ENCODE peak calls at places on chromosomes 11 and 22, in six cellular contexts. F is fibroblast of lung, B is ovary, M is cardiac muscle cell, N is GM12865, R is AG10803. I is an unnamed sample.

GRCh38 chr11:129750343-129751292 is 65.0 kb upstream of the TMEM45B start:
- DNase-seq in F (peak), B (peak), N (peak), M (peak), R (peak), I (peak)

GRCh38 chr22:19620742-19621371 is 93.4 kb upstream of the SEPTIN5 start:
- DNase-seq in F (no peak), M (peak), R (no peak), B (no peak), N (no peak), I (no peak)

GRCh38 chr11:121535122-121535796 is 82.5 kb upstream of the SORL1-AS1 start:
- DNase-seq in M (no peak), B (no peak), F (peak), N (no peak), R (peak), I (no peak)

GRCh38 chr11:29448246-29448877 is 568.5 kb downstream of the KCNA4 start:
- DNase-seq in M (peak), B (no peak), F (peak), R (peak), N (peak), I (peak)

GRCh38 chr11:113304916-113305315 is 9.5 kb upstream of the TTC12 start:
- DNase-seq in R (no peak), B (no peak), F (no peak), N (no peak), M (no peak), I (no peak)

GRCh38 chr11:26248661-26249060 is 83.3 kb upstream of the ANO3 start:
- DNase-seq in R (no peak), M (no peak), N (no peak), B (no peak), F (no peak), I (no peak)

GRCh38 chr11:114379394-114380069 is 20.8 kb downstream of the C11orf71 start:
- DNase-seq in N (no peak), F (no peak), R (no peak), B (no peak), M (no peak), I (no peak)

GRCh38 chr11:70158201-70158600 is 44.9 kb upstream of the FADD start:
- DNase-seq in N (no peak), R (peak), F (peak), M (peak), B (no peak), I (no peak)

GRCh38 chr11:112631333-112631732 is 329.9 kb upstream of the NCAM1 start:
- DNase-seq in F (no peak), B (no peak), R (no peak), N (peak), M (no peak), I (no peak)

GRCh38 chr11:122202951-122203456 is 87.0 kb upstream of the BLID start:
- DNase-seq in F (peak), R (peak), M (peak), B (peak), N (peak), I (peak)

GRCh38 chr11:1674879-1675235 is 22.1 kb upstream of the KRTAP5-6 start:
- DNase-seq in M (no peak), N (no peak), B (no peak), R (no peak), F (no peak), I (no peak)

GRCh38 chr11:68904458-68904847 is 762 bp downstream of the IGHMBP2 start:
- DNase-seq in F (no peak), M (peak), B (no peak), R (no peak), N (no peak), I (peak)

GRCh38 chr11:113462830-113463229 is 12.4 kb downstream of the DRD2 start:
- DNase-seq in B (no peak), R (no peak), N (no peak), F (no peak), M (no peak), I (no peak)

GRCh38 chr11:132643239-132643638 is 889.1 kb downstream of the OPCML start:
- DNase-seq in R (no peak), F (no peak), N (no peak), M (no peak), B (no peak), I (no peak)

GRCh38 chr22:23859201-23859600 is 1.5 kb downstream of the SLC2A11 start:
- DNase-seq in M (no peak), N (no peak), R (no peak), F (no peak), B (no peak), I (no peak)

GRCh38 chr11:35214181-35214770 is 75.3 kb downstream of the CD44 start:
- DNase-seq in B (no peak), F (no peak), M (no peak), N (no peak), R (no peak), I (no peak)

GRCh38 chr22:22110548-22111266 is 128.1 kb upstream of the TOP3B start:
- DNase-seq in B (no peak), F (peak), R (peak), M (peak), N (peak), I (peak)

GRCh38 chr11:43868852-43869567 is 11.6 kb upstream of the ALKBH3 start:
- DNase-seq in N (peak), F (peak), R (peak), B (no peak), M (peak), I (peak)

DNA sequence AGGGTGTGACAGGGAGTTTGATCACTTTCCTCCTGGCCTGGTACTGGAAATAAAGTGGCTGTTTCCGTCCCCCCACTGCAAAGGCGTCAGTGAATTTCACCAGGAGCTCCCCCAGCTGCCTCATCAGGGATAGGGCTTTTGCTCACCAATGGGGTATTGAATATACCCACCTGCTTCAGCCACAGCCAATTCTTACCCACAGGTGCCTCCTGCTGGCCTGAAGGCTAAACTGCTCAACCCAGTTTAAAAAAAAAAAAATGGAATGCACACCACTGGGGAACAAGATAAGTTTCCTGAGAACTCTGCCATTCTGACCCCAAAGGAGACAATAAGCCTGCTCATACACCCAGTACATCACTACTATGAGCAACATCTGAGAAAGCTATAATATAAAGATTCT is 65.3 kb upstream of the MS4A8 start:
- DNase-seq in B (no peak), N (peak), F (no peak), R (no peak), M (no peak), I (peak)
- TF ChIP-seq CTCF in B (no peak), N (peak), F (no peak), R (no peak), M (peak), I (peak)

GRCh38 chr11:6319879-6320410 is 356 bp downstream of the CAVIN3 start:
- DNase-seq in F (peak), R (peak), B (peak), N (peak), M (peak), I (peak)
- TF ChIP-seq CTCF in F (no peak), R (no peak), B (no peak), N (no peak), M (no peak), I (no peak)

DNA sequence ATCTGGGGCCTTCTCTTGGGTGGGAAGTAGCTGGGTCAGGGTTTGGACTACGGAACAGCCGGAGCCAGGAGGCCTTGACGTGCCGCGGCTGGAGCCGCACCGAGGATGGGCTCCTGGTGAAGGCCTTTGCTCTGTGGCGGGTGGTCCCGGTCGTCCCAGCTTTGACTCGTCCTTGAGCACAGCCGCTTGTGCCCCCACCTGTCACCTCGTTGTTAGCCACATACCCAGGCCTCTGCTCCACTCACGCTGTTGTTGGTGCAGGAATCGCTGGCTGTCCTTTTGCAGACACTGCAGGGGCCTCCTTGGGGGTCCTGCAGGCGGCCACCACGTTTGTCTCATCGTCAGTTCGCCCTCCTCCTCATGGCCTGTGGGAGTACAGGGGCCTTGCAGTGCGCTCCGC is 17.1 kb downstream of the PHRF1 start:
- DNase-seq in R (no peak), F (no peak), M (no peak), N (no peak), B (no peak), I (no peak)
- TF ChIP-seq CTCF in R (no peak), F (no peak), M (no peak), N (no peak), B (no peak), I (no peak)

DNA sequence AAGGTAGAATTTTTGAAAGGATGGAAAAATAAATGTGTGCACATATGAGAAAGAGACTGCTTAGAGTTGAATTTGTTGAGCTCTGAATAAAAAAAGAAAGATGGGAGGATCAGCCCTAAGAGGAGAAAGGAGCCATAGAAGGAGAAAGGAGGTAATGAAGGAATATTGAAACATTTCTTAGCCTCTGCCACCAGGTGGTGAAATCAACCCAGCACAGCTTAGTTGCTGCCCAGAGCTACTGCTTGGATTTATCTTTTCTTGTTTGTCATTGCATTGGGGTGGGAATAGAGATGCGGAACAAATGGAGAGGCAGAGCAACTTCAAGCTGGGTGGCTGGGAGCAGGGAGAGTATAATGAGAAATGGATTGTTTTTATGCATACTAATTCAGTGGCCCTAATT is 80.4 kb downstream of the SERGEF start:
- DNase-seq in B (no peak), F (no peak), R (no peak), N (no peak), M (no peak), I (no peak)
- TF ChIP-seq CTCF in B (no peak), F (no peak), R (no peak), N (peak), M (peak), I (no peak)

GRCh38 chr22:50250555-50251471 is at the start of gene HDAC10:
- DNase-seq in B (peak), F (peak), M (peak), R (peak), N (peak), I (peak)

GRCh38 chr22:50253046-50253580 is 2.0 kb upstream of the HDAC10 start:
- DNase-seq in N (no peak), B (peak), R (no peak), F (no peak), M (no peak), I (no peak)

GRCh38 chr22:50250249-50250554 is 863 bp downstream of the HDAC10 start:
- DNase-seq in F (no peak), B (no peak), N (no peak), M (no peak), R (no peak), I (no peak)

GRCh38 chr22:50252081-50253045 is 1.3 kb upstream of the HDAC10 start:
- DNase-seq in F (peak), M (peak), R (peak), N (peak), B (peak), I (peak)

DNA sequence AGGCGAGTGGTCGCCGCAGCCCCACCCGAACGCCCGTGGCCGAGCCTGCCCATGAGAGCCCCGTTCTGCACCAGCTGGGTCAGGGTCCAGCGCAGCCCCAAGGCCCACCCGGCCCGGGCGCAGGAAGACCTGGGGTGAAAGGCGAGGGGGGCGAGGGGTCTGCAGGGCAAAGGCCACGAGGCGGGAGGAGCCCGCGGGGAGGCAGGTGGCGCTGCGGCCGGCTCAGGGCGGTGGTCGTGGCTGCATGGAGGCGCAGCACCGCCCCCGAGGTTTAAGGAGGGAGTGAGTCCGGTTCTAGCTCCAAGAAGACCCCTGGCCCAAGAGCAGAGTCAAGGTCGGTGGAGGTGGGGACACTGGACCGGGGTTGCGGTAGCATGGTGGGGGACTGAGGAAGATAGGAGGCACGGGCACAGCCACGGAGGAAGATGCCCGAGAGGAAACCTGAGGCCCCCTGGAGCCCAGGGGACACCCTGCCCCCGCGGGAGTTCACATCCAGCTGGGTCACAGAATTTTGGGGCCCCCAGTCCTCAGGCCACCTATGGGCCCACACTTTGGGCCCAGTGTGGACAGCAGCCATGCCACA is 498 bp upstream of the HDAC10 start:
- DNase-seq in B (no peak), F (no peak), M (no peak), R (no peak), N (no peak), I (no peak)
- TF ChIP-seq CTCF in B (no peak), F (no peak), M (no peak), R (no peak), N (no peak), I (no peak)

GRCh38 chr22:30354644-30355043 is 2.0 kb downstream of the SF3A1 start:
- DNase-seq in B (no peak), F (peak), R (no peak), N (no peak), M (no peak), I (no peak)

GRCh38 chr22:30351226-30351625 is 5.5 kb downstream of the SF3A1 start:
- DNase-seq in B (no peak), F (no peak), N (no peak), R (peak), M (no peak), I (no peak)

GRCh38 chr22:30361916-30362631 is 5.3 kb downstream of the CCDC157 start:
- DNase-seq in R (no peak), M (no peak), N (no peak), B (no peak), F (no peak), I (no peak)

GRCh38 chr22:30357650-30358215 is 926 bp downstream of the CCDC157 start:
- DNase-seq in F (no peak), N (no peak), R (no peak), M (no peak), B (no peak), I (no peak)

GRCh38 chr22:30356392-30357230 is at the start of the genes CCDC157 and SF3A1:
- DNase-seq in N (peak), M (peak), B (peak), F (peak), R (peak), I (peak)
- TF ChIP-seq CTCF in N (no peak), M (no peak), B (no peak), F (no peak), R (no peak), I (no peak)

GRCh38 chr11:127202105-127202504 is 201.5 kb upstream of the KIRREL3 start:
- DNase-seq in R (no peak), B (no peak), F (no peak), M (no peak), N (no peak), I (no peak)

DNA sequence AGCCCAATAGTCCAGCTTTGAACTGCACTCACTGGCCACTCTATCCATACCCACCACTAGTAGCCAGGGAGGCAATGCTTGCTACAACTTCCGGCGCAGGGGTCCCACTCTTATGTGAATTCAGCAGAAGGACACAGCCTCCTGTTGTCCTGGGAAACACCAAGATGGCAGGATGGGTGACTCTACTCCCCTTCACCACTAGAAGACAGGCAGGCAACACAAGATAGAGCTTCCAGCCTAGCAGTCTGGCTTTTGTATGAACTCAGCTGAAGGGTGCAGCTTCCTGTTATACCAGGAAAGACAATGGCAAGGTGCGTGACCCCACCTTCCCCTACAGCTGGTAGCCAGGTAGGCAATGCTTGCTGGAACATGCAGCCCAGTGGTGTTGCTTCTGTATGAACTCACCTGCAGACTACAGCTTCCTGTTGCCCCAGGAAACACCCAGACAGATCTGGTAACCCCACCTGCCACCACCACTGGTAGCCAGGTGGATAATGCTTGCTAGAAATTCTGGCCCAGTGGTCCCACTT is 205.2 kb upstream of the KIRREL3 start:
- DNase-seq in M (no peak), F (no peak), R (no peak), B (no peak), N (no peak), I (no peak)
- TF ChIP-seq CTCF in M (no peak), F (no peak), R (no peak), B (no peak), N (no peak), I (no peak)

DNA sequence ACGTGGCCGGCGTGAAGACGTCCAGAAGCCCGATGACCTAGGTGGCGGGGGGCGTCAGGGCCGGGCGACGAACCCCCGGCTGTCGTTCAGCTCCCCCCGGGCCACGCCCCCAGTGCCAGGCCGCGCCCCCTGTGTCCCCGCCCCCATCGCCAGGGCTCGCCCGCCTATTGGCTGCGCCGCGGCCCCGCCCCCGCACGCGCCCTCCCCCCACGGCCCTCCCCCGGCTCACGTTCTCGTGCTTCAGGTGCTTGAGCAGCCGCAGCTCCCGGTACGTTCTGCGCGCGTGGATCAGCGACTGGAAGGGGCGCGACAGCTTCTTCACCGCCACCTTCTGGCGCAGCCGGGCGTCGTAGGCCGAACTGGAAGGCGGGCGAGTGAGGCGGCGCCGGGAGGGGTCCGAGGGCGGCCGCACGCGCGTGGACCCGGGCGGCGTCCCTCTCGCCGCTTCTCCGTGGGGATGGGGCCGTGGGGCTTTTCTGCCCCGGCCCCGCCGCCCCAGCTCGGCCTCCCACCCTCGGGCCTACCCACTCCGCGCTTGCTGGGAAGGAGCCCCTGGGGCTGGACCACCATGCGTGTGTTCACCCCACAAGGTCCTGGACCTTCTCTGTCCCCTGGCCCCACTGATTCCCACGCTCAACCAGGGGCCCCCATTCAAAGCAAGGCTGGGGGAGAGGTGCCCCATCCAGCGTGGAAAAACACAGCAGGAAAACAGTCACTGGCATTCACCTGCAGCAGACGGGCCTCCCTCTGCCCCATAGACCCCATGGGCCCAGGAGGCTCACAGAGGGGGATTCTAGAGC is 2.4 kb downstream of the MAPK11 start:
- DNase-seq in N (peak), B (peak), F (peak), R (peak), M (peak), I (peak)
- TF ChIP-seq CTCF in N (peak), B (no peak), F (peak), R (peak), M (peak), I (peak)

GRCh38 chr11:72679869-72680268 is 5.6 kb upstream of the PDE2A start:
- DNase-seq in M (no peak), N (no peak), R (no peak), F (no peak), B (no peak), I (no peak)
- TF ChIP-seq CTCF in M (no peak), N (no peak), R (no peak), F (no peak), B (no peak), I (no peak)

GRCh38 chr22:48719978-48720661 is 1107.6 kb downstream of the BRD1 start:
- DNase-seq in F (no peak), M (no peak), B (no peak), N (no peak), R (no peak), I (no peak)
- TF ChIP-seq CTCF in F (no peak), M (no peak), B (no peak), N (no peak), R (no peak), I (no peak)